ENCODE peak calls at places on chromosomes 6 and 20, in seven cellular contexts. I is smooth muscle cell of the brain vasculature; W is iris pigment epithelial cell; Q is CD8-positive, alpha-beta memory T cell; G is AG08396; O is DMS53; Z is OCI-M1. B is an unnamed sample.

GRCh38 chr6:159898519-159898918 is 7.7 kb downstream of the MAS1 start:
- DNase-seq in I (no peak), W (no peak), Q (no peak), G (no peak), O (no peak), Z (no peak), B (no peak)

GRCh38 chr6:168355716-168356522 is 36.3 kb upstream of the DACT2 start:
- DNase-seq in I (no peak), W (peak), Q (no peak), G (no peak), O (peak), Z (peak), B (no peak)

GRCh38 chr20:58481541-58482021 is 33.6 kb downstream of the APCDD1L start:
- DNase-seq in I (peak), W (peak), Q (peak), G (peak), O (peak), Z (peak), B (no peak)

GRCh38 chr6:155519339-155519738 is 63.7 kb upstream of the NOX3 start:
- DNase-seq in I (no peak), W (no peak), Q (no peak), G (no peak), O (no peak), Z (no peak), B (no peak)

GRCh38 chr20:7703436-7703835 is 236.8 kb downstream of the HAO1 start:
- DNase-seq in I (no peak), W (no peak), Q (no peak), G (no peak), O (peak), Z (no peak), B (no peak)

GRCh38 chr6:42365021-42365420 is 86.7 kb downstream of the TRERF1 start:
- DNase-seq in I (no peak), W (no peak), Q (no peak), G (no peak), O (no peak), Z (no peak), B (no peak)

GRCh38 chr20:36243726-36244125 is 7.4 kb downstream of the AAR2 start:
- DNase-seq in I (no peak), W (peak), Q (no peak), G (no peak), O (no peak), Z (no peak), B (no peak)

GRCh38 chr6:25130518-25130917 is 148.7 kb upstream of the CARMIL1 start:
- DNase-seq in I (no peak), W (no peak), Q (no peak), G (no peak), O (no peak), Z (no peak), B (no peak)

GRCh38 chr20:15909995-15910394 is 663.3 kb downstream of the KIF16B start:
- DNase-seq in I (no peak), W (no peak), Q (no peak), G (no peak), O (no peak), Z (no peak), B (no peak)

GRCh38 chr6:62528894-62529526 is 243.0 kb upstream of the KHDRBS2 start:
- DNase-seq in I (no peak), W (no peak), Q (no peak), G (no peak), O (no peak), Z (peak), B (no peak)

GRCh38 chr20:53914091-53914860 is 156.1 kb downstream of the BCAS1 start:
- DNase-seq in I (no peak), W (peak), Q (no peak), G (no peak), O (no peak), Z (no peak), B (no peak)

GRCh38 chr6:122615409-122615808 is 5.2 kb downstream of the PKIB start:
- DNase-seq in I (no peak), W (no peak), Q (no peak), G (no peak), O (no peak), Z (no peak), B (no peak)

GRCh38 chr6:154488276-154488627 is 22.2 kb downstream of the CNKSR3 start:
- DNase-seq in I (no peak), W (peak), Q (no peak), G (no peak), O (no peak), Z (no peak), B (no peak)

GRCh38 chr20:35226775-35227681 is 538 bp downstream of the MMP24 start:
- DNase-seq in I (no peak), W (peak), Q (peak), G (peak), O (peak), Z (no peak), B (peak)

GRCh38 chr20:40331699-40332098 is 357.3 kb downstream of the MAFB start:
- DNase-seq in I (no peak), W (no peak), Q (no peak), G (no peak), O (no peak), Z (no peak), B (no peak)

GRCh38 chr6:36677059-36677749 is 1.3 kb upstream of the CDKN1A start:
- DNase-seq in I (no peak), W (peak), Q (no peak), G (no peak), O (peak), Z (no peak), B (no peak)

GRCh38 chr20:39117486-39117885 is 155.3 kb downstream of the DHX35 start:
- DNase-seq in I (no peak), W (peak), Q (no peak), G (no peak), O (peak), Z (no peak), B (no peak)

GRCh38 chr20:50996901-50997830 is 25.7 kb downstream of the KCNG1 start:
- DNase-seq in I (no peak), W (peak), Q (no peak), G (no peak), O (no peak), Z (no peak), B (no peak)

GRCh38 chr6:26328265-26328844 is 36.6 kb upstream of the BTN3A2 start:
- DNase-seq in I (no peak), W (peak), Q (no peak), G (no peak), O (peak), Z (peak), B (no peak)

GRCh38 chr6:82333781-82334180 is 29.8 kb upstream of the TPBG start:
- DNase-seq in I (no peak), W (no peak), Q (no peak), G (no peak), O (no peak), Z (no peak), B (no peak)

GRCh38 chr6:144362042-144363018 is 77.2 kb downstream of the UTRN start:
- DNase-seq in I (no peak), W (peak), Q (no peak), G (no peak), O (no peak), Z (peak), B (no peak)